ENCODE peak calls at places on chromosomes 5 and 9, in eight cellular contexts. P is A172, A is cardiac septum, J is OCI-LY7, G is suprapubic skin, Y is NCI-H1417, D is HCEC 1CT, N is KBM-7. I is an unnamed sample.

GRCh38 chr5:87829214-87829551 is 416.5 kb upstream of the CCNH start:
- DNase-seq in D (no peak), G (no peak), N (no peak), J (no peak), Y (no peak), P (peak), A (no peak), I (no peak)

GRCh38 chr9:137813651-137814415 is 63.7 kb upstream of the CACNA1B start:
- DNase-seq in D (no peak), A (peak), N (no peak), J (no peak), G (no peak), P (no peak), Y (peak), I (no peak)

GRCh38 chr9:135517407-135517822 is 3.8 kb upstream of the LCN1 start:
- DNase-seq in G (peak), N (no peak), P (no peak), Y (no peak), D (no peak), J (no peak), A (no peak), I (no peak)

GRCh38 chr5:119071573-119071874 is 637 bp downstream of the DMXL1 start:
- DNase-seq in D (no peak), G (no peak), Y (no peak), A (no peak), N (no peak), P (no peak), J (peak), I (no peak)

GRCh38 chr9:112753725-112754124 is 3.2 kb downstream of the SNX30 start:
- DNase-seq in P (peak), Y (no peak), N (no peak), A (no peak), J (no peak), D (peak), G (no peak), I (no peak)

GRCh38 chr9:21615446-21615845 is 133.3 kb upstream of the IFNE start:
- DNase-seq in D (no peak), P (no peak), G (no peak), J (no peak), N (no peak), A (no peak), Y (no peak), I (no peak)

GRCh38 chr5:10306806-10307205 is 896 bp downstream of the CMBL start:
- DNase-seq in P (no peak), J (no peak), G (no peak), N (no peak), A (no peak), D (no peak), Y (peak), I (no peak)

GRCh38 chr5:109455598-109456096 is 45.9 kb upstream of the PJA2 start:
- DNase-seq in N (peak), Y (no peak), P (peak), A (no peak), G (no peak), D (peak), J (no peak), I (no peak)

GRCh38 chr5:171891595-171891994 is 106.0 kb downstream of the SMIM23 start:
- DNase-seq in G (no peak), N (no peak), Y (no peak), P (no peak), D (no peak), J (no peak), A (no peak), I (no peak)

GRCh38 chr5:139190125-139190524 is 8.0 kb downstream of the SIL1 start:
- DNase-seq in G (no peak), J (no peak), D (no peak), Y (no peak), N (no peak), A (no peak), P (no peak), I (no peak)

GRCh38 chr9:95864852-95865580 is 10.5 kb upstream of the ERCC6L2 start:
- DNase-seq in A (no peak), D (no peak), P (no peak), Y (no peak), J (no peak), G (no peak), N (no peak), I (no peak)

GRCh38 chr5:177496111-177497010 is 1.0 kb downstream of the PDLIM7 start:
- DNase-seq in D (peak), J (peak), G (no peak), N (peak), P (peak), Y (peak), A (peak), I (peak)

GRCh38 chr5:131814990-131815389 is 18.2 kb upstream of the FNIP1 start:
- DNase-seq in G (no peak), D (peak), N (no peak), Y (no peak), P (peak), A (no peak), J (no peak), I (no peak)

GRCh38 chr5:74364507-74364906 is 276.0 kb downstream of the ENC1 start:
- DNase-seq in Y (no peak), G (no peak), D (no peak), J (no peak), N (no peak), A (no peak), P (no peak), I (no peak)

GRCh38 chr5:138440226-138441073 is 1.6 kb downstream of the REEP2 start:
- DNase-seq in A (no peak), N (no peak), P (no peak), D (no peak), J (no peak), G (no peak), Y (no peak), I (no peak)

GRCh38 chr5:18219241-18219640 is 585.0 kb downstream of the TAF11L14 start:
- DNase-seq in G (no peak), A (no peak), Y (no peak), J (no peak), P (no peak), D (no peak), N (no peak), I (no peak)

GRCh38 chr5:178993236-178993765 is 1.8 kb downstream of the GRM6 start:
- DNase-seq in J (no peak), G (no peak), A (no peak), N (no peak), Y (no peak), P (no peak), D (no peak), I (no peak)

GRCh38 chr5:35987776-35988175 is 3.4 kb downstream of the UGT3A1 start:
- DNase-seq in N (no peak), J (no peak), P (no peak), G (no peak), Y (no peak), A (no peak), D (no peak), I (no peak)

GRCh38 chr9:16482764-16483163 is 387.7 kb downstream of the BNC2 start:
- DNase-seq in P (peak), J (no peak), A (no peak), G (no peak), N (no peak), D (no peak), Y (no peak), I (no peak)

GRCh38 chr9:89149726-89150125 is 28.9 kb downstream of the SHC3 start:
- DNase-seq in Y (no peak), G (no peak), D (peak), P (peak), J (no peak), A (no peak), N (no peak), I (no peak)